ENCODE peak calls at places on chromosomes 7 and 10, in seven cellular contexts. L, K, Y, M, S, J and E are unnamed samples.

GRCh38 chr10:85720931-85721330 is 645.7 kb downstream of the GRID1 start:
- DNase-seq in L (no peak), K (no peak), Y (no peak), M (no peak), S (no peak), J (no peak), E (no peak)

GRCh38 chr7:13911920-13912319 is 77.5 kb downstream of the ETV1 start:
- DNase-seq in L (no peak), K (no peak), Y (no peak), M (no peak), S (no peak), J (no peak), E (no peak)

GRCh38 chr7:1940402-1940786 is 270.3 kb downstream of the ELFN1 start:
- DNase-seq in L (peak), K (peak), Y (peak), M (peak), S (no peak), J (no peak), E (no peak)

GRCh38 chr7:77565917-77566316 is 28.8 kb downstream of the PTPN12 start:
- DNase-seq in L (no peak), K (no peak), Y (no peak), M (no peak), S (no peak), J (no peak), E (no peak)

GRCh38 chr10:131453772-131454634 is 142.5 kb upstream of the TCERG1L start:
- DNase-seq in L (peak), K (peak), Y (peak), M (no peak), S (no peak), J (no peak), E (no peak)

GRCh38 chr7:44189993-44190872 is 994 bp upstream of the GCK start:
- DNase-seq in L (no peak), K (no peak), Y (no peak), M (no peak), S (no peak), J (no peak), E (no peak)

GRCh38 chr10:130495116-130495862 is 359.1 kb downstream of the GLRX3 start:
- DNase-seq in L (no peak), K (no peak), Y (no peak), M (no peak), S (no peak), J (no peak), E (no peak)

GRCh38 chr10:124223001-124223710 is 129.8 kb upstream of the CHST15 start:
- DNase-seq in L (no peak), K (no peak), Y (no peak), M (no peak), S (no peak), J (no peak), E (no peak)

GRCh38 chr10:28280652-28281051 is 22.2 kb downstream of the MPP7 start:
- DNase-seq in L (no peak), K (no peak), Y (no peak), M (no peak), S (no peak), J (no peak), E (no peak)

GRCh38 chr10:16361086-16361485 is 75.7 kb upstream of the PTER start:
- DNase-seq in L (no peak), K (no peak), Y (no peak), M (no peak), S (no peak), J (no peak), E (no peak)

GRCh38 chr7:108078156-108078781 is 51.9 kb downstream of the LAMB4 start:
- DNase-seq in L (no peak), K (no peak), Y (no peak), M (no peak), S (no peak), J (no peak), E (no peak)

GRCh38 chr10:103547391-103547946 is 54.0 kb downstream of the NEURL1 start:
- DNase-seq in L (peak), K (no peak), Y (no peak), M (no peak), S (no peak), J (no peak), E (no peak)